ENCODE peak calls at places on chromosomes 16 and 17, in six cellular contexts. P is mesothelial cell of epicardium, Q is omental fat pad, H is stomach, B is GM10248, W is GM12865. A is an unnamed sample.

GRCh38 chr17:39618252-39618913 is 8.4 kb upstream of the PPP1R1B start:
- DNase-seq in P (no peak), Q (no peak), H (no peak), B (no peak), W (no peak), A (no peak)

GRCh38 chr17:28575126-28575795 is 1.4 kb downstream of the ALDOC start:
- DNase-seq in P (no peak), Q (no peak), H (no peak), B (no peak), W (no peak), A (no peak)

GRCh38 chr17:20992987-20993862 is 49.6 kb downstream of the USP22 start:
- DNase-seq in P (peak; percentile 86), Q (no peak), H (peak; percentile 60), B (peak; percentile 87), W (peak; percentile 72), A (peak; percentile 78)

GRCh38 chr16:7946142-7946541 is 613.5 kb downstream of the RBFOX1 start:
- DNase-seq in P (no peak), Q (no peak), H (peak; percentile 76), B (no peak), W (no peak), A (no peak)

GRCh38 chr17:1871743-1872142 is 41.9 kb downstream of the RPA1 start:
- DNase-seq in P (no peak), Q (no peak), H (no peak), B (no peak), W (no peak), A (no peak)

GRCh38 chr16:74760007-74760767 is 14.4 kb downstream of the FA2H start:
- DNase-seq in P (no peak), Q (no peak), H (no peak), B (no peak), W (peak; percentile 76), A (no peak)

GRCh38 chr17:82974136-82974952 is 105.1 kb upstream of the METRNL start:
- DNase-seq in P (no peak), Q (no peak), H (no peak), B (peak; percentile 5), W (no peak), A (peak; percentile 38)

GRCh38 chr17:49987290-49987585 is 7.8 kb downstream of the DLX3 start:
- DNase-seq in P (no peak), Q (no peak), H (no peak), B (no peak), W (no peak), A (no peak)

GRCh38 chr17:43568506-43569082 is 22.5 kb upstream of the ETV4 start:
- DNase-seq in P (no peak), Q (no peak), H (no peak), B (no peak), W (no peak), A (no peak)

GRCh38 chr17:77872714-77873517 is 85.6 kb upstream of the TNRC6C start:
- DNase-seq in P (no peak), Q (no peak), H (no peak), B (no peak), W (no peak), A (no peak)

GRCh38 chr17:49557204-49558024 is 18.3 kb upstream of the NXPH3 start:
- DNase-seq in P (no peak), Q (no peak), H (peak; percentile 51), B (peak; percentile 64), W (peak; percentile 63), A (peak; percentile 55)

GRCh38 chr17:77370536-77370935 is 229.8 kb downstream of the SEC14L1 start:
- DNase-seq in P (no peak), Q (no peak), H (no peak), B (no peak), W (no peak), A (peak; percentile 0)

GRCh38 chr17:75896360-75897075 is at the start of gene TRIM65:
- DNase-seq in P (peak; percentile 77), Q (no peak), H (peak; percentile 86), B (peak; percentile 92), W (peak; percentile 89), A (peak; percentile 84)

GRCh38 chr16:15993128-15993527 is 43.7 kb downstream of the ABCC1 start:
- DNase-seq in P (no peak), Q (no peak), H (no peak), B (no peak), W (no peak), A (no peak)

GRCh38 chr16:83044589-83044988 is 417.8 kb downstream of the CDH13 start:
- DNase-seq in P (no peak), Q (no peak), H (no peak), B (no peak), W (no peak), A (no peak)

GRCh38 chr17:44589316-44590071 is 32.2 kb downstream of the FZD2 start:
- DNase-seq in P (no peak), Q (no peak), H (no peak), B (no peak), W (no peak), A (no peak)

GRCh38 chr17:28896884-28897768 is at the start of gene FLOT2:
- DNase-seq in P (peak; percentile 65), Q (peak; percentile 59), H (peak; percentile 54), B (peak; percentile 56), W (peak; percentile 59), A (peak; percentile 78)

GRCh38 chr16:63617047-63617989 is 1504.5 kb downstream of the CDH11 start:
- DNase-seq in P (no peak), Q (no peak), H (no peak), B (no peak), W (no peak), A (no peak)

GRCh38 chr16:87850009-87851006 is 19.0 kb downstream of the SLC7A5 start:
- DNase-seq in P (peak; percentile 87), Q (peak; percentile 46), H (peak; percentile 78), B (peak; percentile 87), W (peak; percentile 73), A (peak; percentile 84)

GRCh38 chr16:73056911-73057310 is 9.0 kb upstream of the ZFHX3 start:
- DNase-seq in P (no peak), Q (no peak), H (no peak), B (no peak), W (no peak), A (no peak)

GRCh38 chr17:41689497-41690299 is 1.0 kb downstream of the EIF1 start:
- DNase-seq in P (no peak), Q (no peak), H (no peak), B (no peak), W (peak; percentile 81), A (peak; percentile 53)

GRCh38 chr16:72985148-72985882 is 62.6 kb downstream of the ZFHX3 start:
- DNase-seq in P (no peak), Q (no peak), H (no peak), B (no peak), W (no peak), A (no peak)

GRCh38 chr17:55316499-55316898 is 51.7 kb downstream of the HLF start:
- DNase-seq in P (no peak), Q (no peak), H (no peak), B (no peak), W (no peak), A (no peak)

GRCh38 chr17:48219605-48220004 is 112.0 kb downstream of the SNX11 start:
- DNase-seq in P (no peak), Q (no peak), H (no peak), B (no peak), W (no peak), A (no peak)

GRCh38 chr16:56938664-56939513 is 6.9 kb downstream of the HERPUD1 start:
- DNase-seq in P (no peak), Q (no peak), H (no peak), B (no peak), W (peak; percentile 74), A (no peak)

GRCh38 chr16:30699615-30700099 is 686 bp downstream of the SRCAP start:
- DNase-seq in P (no peak), Q (no peak), H (no peak), B (no peak), W (no peak), A (no peak)

GRCh38 chr16:68416057-68417046 is 32.0 kb downstream of the SMPD3 start:
- DNase-seq in P (no peak), Q (no peak), H (peak; percentile 66), B (no peak), W (no peak), A (no peak)

GRCh38 chr16:14310519-14310991 is 239.4 kb downstream of the MRTFB start:
- DNase-seq in P (no peak), Q (no peak), H (no peak), B (peak; percentile 70), W (peak; percentile 95), A (no peak)
- TF ChIP-seq CTCF in P (no peak), Q (no peak), H (no peak), B (peak; percentile 17), W (peak; percentile 50), A (no peak)

GRCh38 chr17:66021757-66022156 is 170.2 kb downstream of the CEP112 start:
- DNase-seq in P (no peak), Q (no peak), H (no peak), B (no peak), W (peak; percentile 5), A (no peak)
- TF ChIP-seq CTCF in P (no peak), Q (no peak), H (no peak), B (no peak), W (no peak), A (no peak)

GRCh38 chr17:60600490-60601431 is 768 bp downstream of the PPM1D start:
- DNase-seq in P (peak; percentile 68), Q (peak; percentile 68), H (peak; percentile 80), B (peak; percentile 59), W (peak; percentile 77), A (peak; percentile 72)

GRCh38 chr17:60601443-60602384 is 1.7 kb downstream of the PPM1D start:
- DNase-seq in P (peak; percentile 74), Q (no peak), H (peak; percentile 53), B (peak; percentile 54), W (peak; percentile 71), A (peak; percentile 49)

GRCh38 chr17:60599220-60599619 is 773 bp upstream of the PPM1D start:
- DNase-seq in P (no peak), Q (no peak), H (no peak), B (no peak), W (no peak), A (peak; percentile 6)

GRCh38 chr17:60598001-60598736 is 1.8 kb upstream of the PPM1D start:
- DNase-seq in P (no peak), Q (no peak), H (no peak), B (no peak), W (no peak), A (no peak)

GRCh38 chr17:60599620-60600489 is at the start of gene PPM1D:
- DNase-seq in P (peak; percentile 100), Q (peak; percentile 93), H (peak; percentile 100), B (peak; percentile 100), W (peak; percentile 99), A (peak; percentile 99)
- TF ChIP-seq CTCF in P (no peak), Q (no peak), H (no peak), B (no peak), W (no peak), A (no peak)

DNA sequence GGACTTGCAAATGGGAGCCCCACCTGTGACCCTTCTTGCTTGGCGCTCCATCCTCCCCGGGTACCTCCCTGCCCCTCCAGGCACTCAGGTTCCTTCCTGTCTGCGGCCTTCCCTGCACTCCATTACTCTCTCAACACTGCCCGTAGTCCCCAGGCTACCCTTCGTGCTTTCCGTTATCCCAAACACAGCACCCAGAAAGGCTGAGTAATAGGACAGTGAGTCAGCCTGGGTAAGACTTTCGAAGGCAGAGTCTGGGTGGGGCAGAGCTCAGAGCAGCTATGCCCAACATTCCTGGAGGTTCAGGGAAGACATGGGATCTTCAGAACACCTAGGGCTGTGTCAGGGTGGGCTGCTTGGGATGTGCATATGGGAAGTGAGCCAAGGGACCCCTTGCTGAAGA is 16.7 kb upstream of the C16orf74 start:
- DNase-seq in P (no peak), Q (no peak), H (no peak), B (no peak), W (no peak), A (no peak)
- TF ChIP-seq CTCF in P (no peak), Q (no peak), H (no peak), B (no peak), W (no peak), A (no peak)